ENCODE peak calls at places on chromosomes 5 and 9, in four cellular contexts. One of them, this sample, is unnamed.
A peak's percentile ranks its signal among the peaks of the same experiment; 100 is the strongest.

GRCh38 chr9:99818439-99818992 is 3.2 kb upstream of the NR4A3 start:
- DNase-seq in fibroblast of lung: no peak
- DNase-seq in naive B cell: no peak
- DNase-seq in HEK293T: no peak
- DNase-seq in this sample: no peak

GRCh38 chr5:74685979-74686631 is 1.1 kb downstream of the HEXB start:
- DNase-seq in naive B cell: peak; percentile 57
- DNase-seq in fibroblast of lung: peak; percentile 69
- DNase-seq in HEK293T: no peak
- DNase-seq in this sample: peak; percentile 34

GRCh38 chr9:108093773-108094675 is 604.5 kb upstream of the KLF4 start:
- DNase-seq in fibroblast of lung: peak; percentile 30
- DNase-seq in naive B cell: no peak
- DNase-seq in HEK293T: no peak
- DNase-seq in this sample: no peak

GRCh38 chr5:40273936-40274335 is 405.8 kb upstream of the PTGER4 start:
- DNase-seq in fibroblast of lung: no peak
- DNase-seq in naive B cell: no peak
- DNase-seq in HEK293T: no peak
- DNase-seq in this sample: no peak

GRCh38 chr5:65696892-65697291 is 25.0 kb downstream of the SGTB start:
- DNase-seq in HEK293T: no peak
- DNase-seq in fibroblast of lung: peak; percentile 6
- DNase-seq in naive B cell: no peak
- DNase-seq in this sample: no peak

GRCh38 chr5:145130996-145131395 is 704.1 kb downstream of the PRELID2 start:
- DNase-seq in naive B cell: no peak
- DNase-seq in HEK293T: no peak
- DNase-seq in fibroblast of lung: peak; percentile 8
- DNase-seq in this sample: no peak

GRCh38 chr5:150053231-150053626 is 33.1 kb downstream of the CSF1R start:
- DNase-seq in HEK293T: no peak
- DNase-seq in fibroblast of lung: peak; percentile 60
- DNase-seq in naive B cell: no peak
- DNase-seq in this sample: peak; percentile 65

GRCh38 chr5:168810641-168811040 is 231.5 kb upstream of the PANK3 start:
- DNase-seq in HEK293T: no peak
- DNase-seq in fibroblast of lung: no peak
- DNase-seq in naive B cell: no peak
- DNase-seq in this sample: no peak

GRCh38 chr9:11319477-11320060 is 706.8 kb upstream of the PTPRD start:
- DNase-seq in fibroblast of lung: no peak
- DNase-seq in naive B cell: no peak
- DNase-seq in HEK293T: peak; percentile 3
- DNase-seq in this sample: no peak

GRCh38 chr5:74286734-74287705 is 353.5 kb downstream of the ENC1 start:
- DNase-seq in naive B cell: no peak
- DNase-seq in fibroblast of lung: no peak
- DNase-seq in HEK293T: no peak
- DNase-seq in this sample: no peak

GRCh38 chr9:137816531-137817235 is 60.9 kb upstream of the CACNA1B start:
- DNase-seq in naive B cell: no peak
- DNase-seq in HEK293T: no peak
- DNase-seq in fibroblast of lung: no peak
- DNase-seq in this sample: peak; percentile 86

GRCh38 chr9:96376926-96377874 is 6.3 kb downstream of the SLC35D2 start:
- DNase-seq in fibroblast of lung: peak; percentile 38
- DNase-seq in naive B cell: no peak
- DNase-seq in HEK293T: peak; percentile 37
- DNase-seq in this sample: no peak

GRCh38 chr9:74443036-74443750 is 53.9 kb upstream of the RORB start:
- DNase-seq in fibroblast of lung: no peak
- DNase-seq in HEK293T: no peak
- DNase-seq in naive B cell: no peak
- DNase-seq in this sample: no peak

GRCh38 chr9:116276651-116277121 is 123.1 kb downstream of the PAPPA start:
- DNase-seq in fibroblast of lung: no peak
- DNase-seq in HEK293T: no peak
- DNase-seq in naive B cell: no peak
- DNase-seq in this sample: no peak

GRCh38 chr9:92686954-92687353 is 17.0 kb upstream of the IPPK start:
- DNase-seq in naive B cell: no peak
- DNase-seq in HEK293T: peak; percentile 64
- DNase-seq in fibroblast of lung: no peak
- DNase-seq in this sample: no peak

GRCh38 chr5:160083012-160083436 is 36.2 kb downstream of the PWWP2A start:
- DNase-seq in naive B cell: no peak
- DNase-seq in HEK293T: no peak
- DNase-seq in fibroblast of lung: peak; percentile 73
- DNase-seq in this sample: no peak

GRCh38 chr9:83967083-83967482 is 12.9 kb downstream of the HNRNPK start:
- DNase-seq in naive B cell: no peak
- DNase-seq in fibroblast of lung: no peak
- DNase-seq in HEK293T: no peak
- DNase-seq in this sample: no peak

GRCh38 chr5:858726-859125 is 7.9 kb upstream of the ZDHHC11 start:
- DNase-seq in HEK293T: no peak
- DNase-seq in fibroblast of lung: no peak
- DNase-seq in naive B cell: no peak
- DNase-seq in this sample: no peak

GRCh38 chr9:11349187-11349586 is 736.4 kb upstream of the PTPRD start:
- DNase-seq in HEK293T: no peak
- DNase-seq in fibroblast of lung: no peak
- DNase-seq in naive B cell: no peak
- DNase-seq in this sample: no peak

GRCh38 chr5:154370119-154370518 is 75.7 kb upstream of the SAP30L start:
- DNase-seq in fibroblast of lung: no peak
- DNase-seq in HEK293T: no peak
- DNase-seq in naive B cell: no peak
- DNase-seq in this sample: no peak

GRCh38 chr9:132644251-132644650 is 25.5 kb downstream of the DDX31 start:
- DNase-seq in HEK293T: peak; percentile 41
- DNase-seq in naive B cell: no peak
- DNase-seq in fibroblast of lung: no peak
- DNase-seq in this sample: no peak

GRCh38 chr5:141782991-141783598 is 95.1 kb downstream of the PCDH1 start:
- DNase-seq in naive B cell: no peak
- DNase-seq in HEK293T: no peak
- DNase-seq in fibroblast of lung: no peak
- DNase-seq in this sample: no peak

This sample was measured in adrenal gland.